ENCODE peak calls at places on chromosomes 6 and 20, in six cellular contexts. C is AG04450; D is foreskin fibroblast; X is uterus; Z is HFF-Myc; H is CD8-positive, alpha-beta T cell. Y is an unnamed sample.

GRCh38 chr6:108751851-108752732 is 96.1 kb upstream of the ARMC2 start:
- DNase-seq in C (no peak), D (no peak), X (no peak), Z (no peak), H (no peak), Y (no peak)

GRCh38 chr6:49370518-49370917 is 92.5 kb downstream of the MMUT start:
- DNase-seq in C (no peak), D (no peak), X (no peak), Z (no peak), H (no peak), Y (no peak)

GRCh38 chr6:157151029-157151428 is 172.3 kb downstream of the TMEM242 start:
- DNase-seq in C (no peak), D (no peak), X (no peak), Z (no peak), H (no peak), Y (no peak)

GRCh38 chr6:33490198-33490597 is 35.8 kb downstream of the ZBTB9 start:
- DNase-seq in C (no peak), D (no peak), X (no peak), Z (no peak), H (no peak), Y (no peak)

GRCh38 chr6:87722831-87723726 is 21.0 kb upstream of the AKIRIN2 start:
- DNase-seq in C (peak), D (peak), X (no peak), Z (peak), H (no peak), Y (peak)

GRCh38 chr20:63765082-63765873 is 25.7 kb downstream of the SLC2A4RG start:
- DNase-seq in C (no peak), D (no peak), X (no peak), Z (no peak), H (no peak), Y (no peak)

GRCh38 chr6:73704260-73704659 is 8.3 kb downstream of the CD109 start:
- DNase-seq in C (peak), D (peak), X (no peak), Z (peak), H (no peak), Y (peak)

GRCh38 chr6:10541591-10541990 is 20.4 kb downstream of the GCNT2 start:
- DNase-seq in C (no peak), D (no peak), X (no peak), Z (no peak), H (no peak), Y (no peak)

GRCh38 chr20:33275215-33275614 is 7.8 kb upstream of the BPIFB1 start:
- DNase-seq in C (no peak), D (no peak), X (no peak), Z (no peak), H (no peak), Y (no peak)

GRCh38 chr6:6772751-6773150 is 184.2 kb downstream of the LY86 start:
- DNase-seq in C (no peak), D (no peak), X (no peak), Z (no peak), H (no peak), Y (no peak)

GRCh38 chr6:97460394-97460793 is 177.4 kb upstream of the MMS22L start:
- DNase-seq in C (no peak), D (no peak), X (no peak), Z (no peak), H (no peak), Y (no peak)

GRCh38 chr6:97462031-97462430 is 179.0 kb upstream of the MMS22L start:
- DNase-seq in C (no peak), D (no peak), X (no peak), Z (no peak), H (no peak), Y (no peak)

GRCh38 chr6:97459535-97459934 is 176.5 kb upstream of the MMS22L start:
- DNase-seq in C (no peak), D (no peak), X (no peak), Z (no peak), H (no peak), Y (no peak)

GRCh38 chr6:97459986-97460385 is 177.0 kb upstream of the MMS22L start:
- DNase-seq in C (no peak), D (no peak), X (no peak), Z (no peak), H (no peak), Y (no peak)

GRCh38 chr6:97456070-97456469 is 173.1 kb upstream of the MMS22L start:
- DNase-seq in C (no peak), D (no peak), X (no peak), Z (no peak), H (no peak), Y (no peak)
- TF ChIP-seq CTCF in C (no peak), D (no peak), X (no peak), Z (no peak), H (no peak), Y (no peak)

GRCh38 chr20:23060629-23061028 is 11.2 kb upstream of the THBD start:
- DNase-seq in C (no peak), D (no peak), X (no peak), Z (no peak), H (no peak), Y (no peak)

GRCh38 chr20:23061262-23061661 is 11.8 kb upstream of the THBD start:
- DNase-seq in C (no peak), D (no peak), X (no peak), Z (no peak), H (no peak), Y (no peak)

GRCh38 chr20:23062632-23063031 is 13.2 kb upstream of the THBD start:
- DNase-seq in C (no peak), D (no peak), X (no peak), Z (no peak), H (no peak), Y (no peak)

GRCh38 chr20:23063573-23063972 is 14.1 kb upstream of the THBD start:
- DNase-seq in C (no peak), D (no peak), X (no peak), Z (no peak), H (no peak), Y (no peak)

GRCh38 chr20:23061713-23062561 is 12.5 kb upstream of the THBD start:
- DNase-seq in C (peak), D (peak), X (peak), Z (peak), H (no peak), Y (peak)
- TF ChIP-seq CTCF in C (peak), D (peak), X (no peak), Z (peak), H (no peak), Y (peak)

GRCh38 chr6:31806470-31807272 is at the start of gene LSM2:
- DNase-seq in C (peak), D (peak), X (peak), Z (peak), H (peak), Y (peak)
- TF ChIP-seq CTCF in C (peak), D (no peak), X (peak), Z (peak), H (no peak), Y (peak)

DNA sequence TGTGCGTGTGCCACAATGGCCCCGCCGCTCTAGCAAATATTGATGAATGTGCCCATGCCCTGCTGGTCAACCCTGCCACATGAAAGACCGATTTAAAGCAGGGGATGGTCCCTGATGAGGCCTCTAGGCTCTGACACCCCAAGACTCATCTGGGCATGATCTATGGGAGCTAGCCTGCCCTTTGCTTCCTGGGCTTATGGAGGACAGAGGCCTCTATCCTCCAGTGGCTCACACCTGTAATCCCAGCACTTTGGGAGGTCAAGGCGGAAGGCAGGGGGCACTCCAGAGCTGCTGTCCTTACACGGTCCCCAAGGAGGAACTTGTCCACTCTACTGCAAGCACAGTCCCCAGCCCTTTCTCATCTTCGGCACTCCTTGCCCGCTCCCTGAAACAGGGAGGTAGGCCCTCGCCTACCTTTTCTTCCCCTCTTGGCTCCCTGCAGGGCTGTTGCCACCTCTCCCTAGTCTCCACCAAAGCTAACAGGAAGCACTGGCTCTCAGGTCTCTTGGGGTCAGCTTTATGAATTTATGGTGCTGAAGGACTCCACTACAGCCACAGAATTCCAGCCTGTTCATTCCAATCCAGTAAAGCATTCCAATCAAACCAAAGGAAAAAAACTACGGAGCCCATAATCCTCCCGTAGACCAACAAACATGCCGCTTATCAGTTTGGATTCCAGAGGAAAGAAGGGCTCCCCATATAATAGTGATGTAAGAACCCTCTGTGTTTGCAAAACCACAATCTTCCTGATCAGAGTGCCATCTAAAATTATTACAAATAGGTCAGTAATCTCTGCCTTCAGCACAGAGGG is 48.7 kb upstream of the FOXQ1 start:
- DNase-seq in C (no peak), D (peak), X (no peak), Z (no peak), H (no peak), Y (peak)
- TF ChIP-seq CTCF in C (no peak), D (no peak), X (no peak), Z (peak), H (no peak), Y (peak)